ENCODE peak calls at places on chromosomes 4 and X, in nine cellular contexts. One of them, this sample, is unnamed.

GRCh38 chrX:119475389-119476101 is 7.3 kb downstream of the SLC25A5 start:
- DNase-seq in C1 segment of cervical spinal cord: no peak
- DNase-seq in right lobe of liver: no peak
- DNase-seq in stimulated activated CD4-positive, alpha-beta T cell treated with anti-CD3 and anti-CD28 coated beads, Interleukin-2, amount 100 ng/mL, for 4 hours: no peak
- DNase-seq in GM23248: peak; percentile 72
- DNase-seq in activated CD4-positive, CD25-positive, alpha-beta regulatory T cell: no peak
- DNase-seq in activated CD4-positive, alpha-beta T cell treated with anti-CD3 and anti-CD28 coated beads for 48 hours: no peak
- DNase-seq in effector memory CD8-positive, alpha-beta T cell: no peak
- DNase-seq in uterus: no peak
- DNase-seq in this sample: no peak

GRCh38 chr4:14225683-14226207 is 598.2 kb upstream of the BOD1L1 start:
- DNase-seq in uterus: no peak
- DNase-seq in effector memory CD8-positive, alpha-beta T cell: no peak
- DNase-seq in activated CD4-positive, CD25-positive, alpha-beta regulatory T cell: no peak
- DNase-seq in activated CD4-positive, alpha-beta T cell treated with anti-CD3 and anti-CD28 coated beads for 48 hours: no peak
- DNase-seq in GM23248: no peak
- DNase-seq in right lobe of liver: no peak
- DNase-seq in C1 segment of cervical spinal cord: no peak
- DNase-seq in stimulated activated CD4-positive, alpha-beta T cell treated with anti-CD3 and anti-CD28 coated beads, Interleukin-2, amount 100 ng/mL, for 4 hours: no peak
- DNase-seq in this sample: no peak

GRCh38 chr4:5471691-5472090 is 236.7 kb downstream of the EVC2 start:
- DNase-seq in GM23248: no peak
- DNase-seq in activated CD4-positive, alpha-beta T cell treated with anti-CD3 and anti-CD28 coated beads for 48 hours: no peak
- DNase-seq in right lobe of liver: no peak
- DNase-seq in C1 segment of cervical spinal cord: no peak
- DNase-seq in stimulated activated CD4-positive, alpha-beta T cell treated with anti-CD3 and anti-CD28 coated beads, Interleukin-2, amount 100 ng/mL, for 4 hours: no peak
- DNase-seq in effector memory CD8-positive, alpha-beta T cell: no peak
- DNase-seq in activated CD4-positive, CD25-positive, alpha-beta regulatory T cell: no peak
- DNase-seq in uterus: no peak
- DNase-seq in this sample: peak; percentile 24

GRCh38 chrX:20393944-20394343 is 127.2 kb upstream of the RPS6KA3 start:
- DNase-seq in uterus: no peak
- DNase-seq in stimulated activated CD4-positive, alpha-beta T cell treated with anti-CD3 and anti-CD28 coated beads, Interleukin-2, amount 100 ng/mL, for 4 hours: no peak
- DNase-seq in activated CD4-positive, CD25-positive, alpha-beta regulatory T cell: no peak
- DNase-seq in GM23248: peak; percentile 34
- DNase-seq in C1 segment of cervical spinal cord: no peak
- DNase-seq in effector memory CD8-positive, alpha-beta T cell: no peak
- DNase-seq in activated CD4-positive, alpha-beta T cell treated with anti-CD3 and anti-CD28 coated beads for 48 hours: no peak
- DNase-seq in right lobe of liver: no peak
- DNase-seq in this sample: no peak

GRCh38 chr4:159871141-159871540 is 768.3 kb downstream of the RAPGEF2 start:
- DNase-seq in GM23248: no peak
- DNase-seq in C1 segment of cervical spinal cord: no peak
- DNase-seq in stimulated activated CD4-positive, alpha-beta T cell treated with anti-CD3 and anti-CD28 coated beads, Interleukin-2, amount 100 ng/mL, for 4 hours: no peak
- DNase-seq in activated CD4-positive, CD25-positive, alpha-beta regulatory T cell: no peak
- DNase-seq in effector memory CD8-positive, alpha-beta T cell: no peak
- DNase-seq in right lobe of liver: no peak
- DNase-seq in uterus: no peak
- DNase-seq in activated CD4-positive, alpha-beta T cell treated with anti-CD3 and anti-CD28 coated beads for 48 hours: no peak
- DNase-seq in this sample: no peak

GRCh38 chr4:152079543-152080293 is 318.9 kb upstream of the GATB start:
- DNase-seq in GM23248: no peak
- DNase-seq in activated CD4-positive, CD25-positive, alpha-beta regulatory T cell: peak; percentile 4
- DNase-seq in activated CD4-positive, alpha-beta T cell treated with anti-CD3 and anti-CD28 coated beads for 48 hours: peak; percentile 42
- DNase-seq in C1 segment of cervical spinal cord: no peak
- DNase-seq in stimulated activated CD4-positive, alpha-beta T cell treated with anti-CD3 and anti-CD28 coated beads, Interleukin-2, amount 100 ng/mL, for 4 hours: no peak
- DNase-seq in right lobe of liver: no peak
- DNase-seq in uterus: no peak
- DNase-seq in effector memory CD8-positive, alpha-beta T cell: peak; percentile 35
- DNase-seq in this sample: no peak

GRCh38 chr4:141132689-141133145 is 552 bp downstream of the RNF150 start:
- DNase-seq in GM23248: peak; percentile 72
- DNase-seq in stimulated activated CD4-positive, alpha-beta T cell treated with anti-CD3 and anti-CD28 coated beads, Interleukin-2, amount 100 ng/mL, for 4 hours: no peak
- DNase-seq in effector memory CD8-positive, alpha-beta T cell: no peak
- DNase-seq in right lobe of liver: peak; percentile 29
- DNase-seq in activated CD4-positive, CD25-positive, alpha-beta regulatory T cell: no peak
- DNase-seq in activated CD4-positive, alpha-beta T cell treated with anti-CD3 and anti-CD28 coated beads for 48 hours: peak; percentile 5
- DNase-seq in C1 segment of cervical spinal cord: peak; percentile 63
- DNase-seq in uterus: peak; percentile 58
- DNase-seq in this sample: no peak

GRCh38 chr4:174317531-174317930 is 33.8 kb downstream of the CEP44 start:
- DNase-seq in C1 segment of cervical spinal cord: no peak
- DNase-seq in effector memory CD8-positive, alpha-beta T cell: no peak
- DNase-seq in right lobe of liver: no peak
- DNase-seq in stimulated activated CD4-positive, alpha-beta T cell treated with anti-CD3 and anti-CD28 coated beads, Interleukin-2, amount 100 ng/mL, for 4 hours: no peak
- DNase-seq in GM23248: peak; percentile 5
- DNase-seq in activated CD4-positive, alpha-beta T cell treated with anti-CD3 and anti-CD28 coated beads for 48 hours: no peak
- DNase-seq in activated CD4-positive, CD25-positive, alpha-beta regulatory T cell: no peak
- DNase-seq in uterus: no peak
- DNase-seq in this sample: no peak

GRCh38 chr4:14897217-14897616 is 105.1 kb upstream of the CPEB2 start:
- DNase-seq in right lobe of liver: no peak
- DNase-seq in GM23248: peak; percentile 12
- DNase-seq in activated CD4-positive, alpha-beta T cell treated with anti-CD3 and anti-CD28 coated beads for 48 hours: no peak
- DNase-seq in stimulated activated CD4-positive, alpha-beta T cell treated with anti-CD3 and anti-CD28 coated beads, Interleukin-2, amount 100 ng/mL, for 4 hours: no peak
- DNase-seq in effector memory CD8-positive, alpha-beta T cell: no peak
- DNase-seq in uterus: no peak
- DNase-seq in C1 segment of cervical spinal cord: no peak
- DNase-seq in activated CD4-positive, CD25-positive, alpha-beta regulatory T cell: no peak
- DNase-seq in this sample: no peak

GRCh38 chr4:106818764-106819163 is 217.3 kb downstream of the DKK2 start:
- DNase-seq in activated CD4-positive, CD25-positive, alpha-beta regulatory T cell: no peak
- DNase-seq in right lobe of liver: no peak
- DNase-seq in GM23248: peak; percentile 18
- DNase-seq in C1 segment of cervical spinal cord: no peak
- DNase-seq in activated CD4-positive, alpha-beta T cell treated with anti-CD3 and anti-CD28 coated beads for 48 hours: no peak
- DNase-seq in uterus: no peak
- DNase-seq in effector memory CD8-positive, alpha-beta T cell: no peak
- DNase-seq in stimulated activated CD4-positive, alpha-beta T cell treated with anti-CD3 and anti-CD28 coated beads, Interleukin-2, amount 100 ng/mL, for 4 hours: no peak
- DNase-seq in this sample: no peak

GRCh38 chrX:41313419-41313818 is 20.5 kb upstream of the DDX3X start:
- DNase-seq in GM23248: peak; percentile 83
- DNase-seq in activated CD4-positive, CD25-positive, alpha-beta regulatory T cell: no peak
- DNase-seq in activated CD4-positive, alpha-beta T cell treated with anti-CD3 and anti-CD28 coated beads for 48 hours: no peak
- DNase-seq in C1 segment of cervical spinal cord: no peak
- DNase-seq in stimulated activated CD4-positive, alpha-beta T cell treated with anti-CD3 and anti-CD28 coated beads, Interleukin-2, amount 100 ng/mL, for 4 hours: no peak
- DNase-seq in effector memory CD8-positive, alpha-beta T cell: no peak
- DNase-seq in uterus: no peak
- DNase-seq in right lobe of liver: no peak
- DNase-seq in this sample: no peak

GRCh38 chr4:125703443-125703842 is 388.7 kb downstream of the FAT4 start:
- DNase-seq in effector memory CD8-positive, alpha-beta T cell: no peak
- DNase-seq in GM23248: peak; percentile 62
- DNase-seq in uterus: no peak
- DNase-seq in stimulated activated CD4-positive, alpha-beta T cell treated with anti-CD3 and anti-CD28 coated beads, Interleukin-2, amount 100 ng/mL, for 4 hours: no peak
- DNase-seq in right lobe of liver: no peak
- DNase-seq in C1 segment of cervical spinal cord: no peak
- DNase-seq in activated CD4-positive, CD25-positive, alpha-beta regulatory T cell: no peak
- DNase-seq in activated CD4-positive, alpha-beta T cell treated with anti-CD3 and anti-CD28 coated beads for 48 hours: no peak
- DNase-seq in this sample: no peak

GRCh38 chr4:166042510-166043055 is 169.5 kb downstream of the TLL1 start:
- DNase-seq in right lobe of liver: no peak
- DNase-seq in activated CD4-positive, alpha-beta T cell treated with anti-CD3 and anti-CD28 coated beads for 48 hours: no peak
- DNase-seq in C1 segment of cervical spinal cord: no peak
- DNase-seq in stimulated activated CD4-positive, alpha-beta T cell treated with anti-CD3 and anti-CD28 coated beads, Interleukin-2, amount 100 ng/mL, for 4 hours: no peak
- DNase-seq in GM23248: no peak
- DNase-seq in activated CD4-positive, CD25-positive, alpha-beta regulatory T cell: no peak
- DNase-seq in uterus: no peak
- DNase-seq in effector memory CD8-positive, alpha-beta T cell: no peak
- DNase-seq in this sample: no peak

GRCh38 chrX:12080265-12080664 is 58.0 kb upstream of the FRMPD4 start:
- DNase-seq in activated CD4-positive, alpha-beta T cell treated with anti-CD3 and anti-CD28 coated beads for 48 hours: no peak
- DNase-seq in C1 segment of cervical spinal cord: no peak
- DNase-seq in uterus: no peak
- DNase-seq in GM23248: peak; percentile 25
- DNase-seq in stimulated activated CD4-positive, alpha-beta T cell treated with anti-CD3 and anti-CD28 coated beads, Interleukin-2, amount 100 ng/mL, for 4 hours: no peak
- DNase-seq in right lobe of liver: no peak
- DNase-seq in activated CD4-positive, CD25-positive, alpha-beta regulatory T cell: no peak
- DNase-seq in effector memory CD8-positive, alpha-beta T cell: no peak
- DNase-seq in this sample: no peak

GRCh38 chr4:106707776-106708603 is 328.1 kb downstream of the DKK2 start:
- DNase-seq in effector memory CD8-positive, alpha-beta T cell: no peak
- DNase-seq in C1 segment of cervical spinal cord: no peak
- DNase-seq in right lobe of liver: no peak
- DNase-seq in activated CD4-positive, alpha-beta T cell treated with anti-CD3 and anti-CD28 coated beads for 48 hours: no peak
- DNase-seq in GM23248: peak; percentile 81
- DNase-seq in stimulated activated CD4-positive, alpha-beta T cell treated with anti-CD3 and anti-CD28 coated beads, Interleukin-2, amount 100 ng/mL, for 4 hours: no peak
- DNase-seq in activated CD4-positive, CD25-positive, alpha-beta regulatory T cell: no peak
- DNase-seq in uterus: no peak
- DNase-seq in this sample: no peak

GRCh38 chrX:9456250-9457074 is 8.4 kb upstream of the TBL1X start:
- DNase-seq in right lobe of liver: no peak
- DNase-seq in activated CD4-positive, alpha-beta T cell treated with anti-CD3 and anti-CD28 coated beads for 48 hours: peak; percentile 34
- DNase-seq in effector memory CD8-positive, alpha-beta T cell: peak; percentile 13
- DNase-seq in activated CD4-positive, CD25-positive, alpha-beta regulatory T cell: no peak
- DNase-seq in GM23248: no peak
- DNase-seq in C1 segment of cervical spinal cord: no peak
- DNase-seq in stimulated activated CD4-positive, alpha-beta T cell treated with anti-CD3 and anti-CD28 coated beads, Interleukin-2, amount 100 ng/mL, for 4 hours: peak; percentile 10
- DNase-seq in uterus: no peak
- DNase-seq in this sample: no peak

GRCh38 chrX:69109036-69109663 is 56.1 kb downstream of the PJA1 start:
- DNase-seq in right lobe of liver: no peak
- DNase-seq in stimulated activated CD4-positive, alpha-beta T cell treated with anti-CD3 and anti-CD28 coated beads, Interleukin-2, amount 100 ng/mL, for 4 hours: no peak
- DNase-seq in GM23248: no peak
- DNase-seq in effector memory CD8-positive, alpha-beta T cell: no peak
- DNase-seq in activated CD4-positive, CD25-positive, alpha-beta regulatory T cell: no peak
- DNase-seq in C1 segment of cervical spinal cord: no peak
- DNase-seq in activated CD4-positive, alpha-beta T cell treated with anti-CD3 and anti-CD28 coated beads for 48 hours: no peak
- DNase-seq in uterus: no peak
- DNase-seq in this sample: no peak

GRCh38 chrX:109660756-109661155 is 35.8 kb upstream of the KCNE5 start:
- DNase-seq in stimulated activated CD4-positive, alpha-beta T cell treated with anti-CD3 and anti-CD28 coated beads, Interleukin-2, amount 100 ng/mL, for 4 hours: no peak
- DNase-seq in activated CD4-positive, alpha-beta T cell treated with anti-CD3 and anti-CD28 coated beads for 48 hours: no peak
- DNase-seq in effector memory CD8-positive, alpha-beta T cell: no peak
- DNase-seq in GM23248: no peak
- DNase-seq in activated CD4-positive, CD25-positive, alpha-beta regulatory T cell: no peak
- DNase-seq in C1 segment of cervical spinal cord: no peak
- DNase-seq in uterus: no peak
- DNase-seq in right lobe of liver: no peak
- DNase-seq in this sample: no peak

GRCh38 chr4:139815646-139816601 is 150.3 kb downstream of the MGST2 start:
- DNase-seq in stimulated activated CD4-positive, alpha-beta T cell treated with anti-CD3 and anti-CD28 coated beads, Interleukin-2, amount 100 ng/mL, for 4 hours: no peak
- DNase-seq in uterus: peak; percentile 73
- DNase-seq in GM23248: peak; percentile 94
- DNase-seq in activated CD4-positive, alpha-beta T cell treated with anti-CD3 and anti-CD28 coated beads for 48 hours: peak; percentile 6
- DNase-seq in C1 segment of cervical spinal cord: peak; percentile 23
- DNase-seq in right lobe of liver: no peak
- DNase-seq in activated CD4-positive, CD25-positive, alpha-beta regulatory T cell: no peak
- DNase-seq in effector memory CD8-positive, alpha-beta T cell: no peak
- DNase-seq in this sample: no peak

GRCh38 chr4:79609853-79610252 is 201.8 kb upstream of the GK2 start:
- DNase-seq in GM23248: no peak
- DNase-seq in effector memory CD8-positive, alpha-beta T cell: no peak
- DNase-seq in C1 segment of cervical spinal cord: no peak
- DNase-seq in right lobe of liver: no peak
- DNase-seq in activated CD4-positive, alpha-beta T cell treated with anti-CD3 and anti-CD28 coated beads for 48 hours: no peak
- DNase-seq in stimulated activated CD4-positive, alpha-beta T cell treated with anti-CD3 and anti-CD28 coated beads, Interleukin-2, amount 100 ng/mL, for 4 hours: no peak
- DNase-seq in activated CD4-positive, CD25-positive, alpha-beta regulatory T cell: no peak
- DNase-seq in uterus: no peak
- DNase-seq in this sample: no peak

GRCh38 chrX:119008122-119008744 is 33.8 kb downstream of the LONRF3 start:
- DNase-seq in C1 segment of cervical spinal cord: peak; percentile 4
- DNase-seq in effector memory CD8-positive, alpha-beta T cell: peak; percentile 1
- DNase-seq in GM23248: peak; percentile 46
- DNase-seq in uterus: peak; percentile 20
- DNase-seq in stimulated activated CD4-positive, alpha-beta T cell treated with anti-CD3 and anti-CD28 coated beads, Interleukin-2, amount 100 ng/mL, for 4 hours: no peak
- DNase-seq in activated CD4-positive, alpha-beta T cell treated with anti-CD3 and anti-CD28 coated beads for 48 hours: peak; percentile 45
- DNase-seq in right lobe of liver: peak; percentile 28
- DNase-seq in activated CD4-positive, CD25-positive, alpha-beta regulatory T cell: peak; percentile 1
- DNase-seq in this sample: no peak

GRCh38 chr4:110663738-110664444 is 41.0 kb upstream of the PITX2 start:
- DNase-seq in uterus: no peak
- DNase-seq in activated CD4-positive, alpha-beta T cell treated with anti-CD3 and anti-CD28 coated beads for 48 hours: no peak
- DNase-seq in effector memory CD8-positive, alpha-beta T cell: no peak
- DNase-seq in activated CD4-positive, CD25-positive, alpha-beta regulatory T cell: no peak
- DNase-seq in C1 segment of cervical spinal cord: no peak
- DNase-seq in right lobe of liver: no peak
- DNase-seq in stimulated activated CD4-positive, alpha-beta T cell treated with anti-CD3 and anti-CD28 coated beads, Interleukin-2, amount 100 ng/mL, for 4 hours: no peak
- DNase-seq in GM23248: peak; percentile 81
- DNase-seq in this sample: no peak

GRCh38 chrX:71809886-71810285 is 46.7 kb downstream of the CXorf49B start:
- DNase-seq in GM23248: peak; percentile 2
- DNase-seq in activated CD4-positive, alpha-beta T cell treated with anti-CD3 and anti-CD28 coated beads for 48 hours: no peak
- DNase-seq in effector memory CD8-positive, alpha-beta T cell: no peak
- DNase-seq in activated CD4-positive, CD25-positive, alpha-beta regulatory T cell: no peak
- DNase-seq in stimulated activated CD4-positive, alpha-beta T cell treated with anti-CD3 and anti-CD28 coated beads, Interleukin-2, amount 100 ng/mL, for 4 hours: no peak
- DNase-seq in uterus: no peak
- DNase-seq in C1 segment of cervical spinal cord: no peak
- DNase-seq in right lobe of liver: no peak
- DNase-seq in this sample: no peak

GRCh38 chr4:171169396-171169795 is 643.8 kb upstream of the GALNTL6 start:
- DNase-seq in uterus: no peak
- DNase-seq in effector memory CD8-positive, alpha-beta T cell: no peak
- DNase-seq in activated CD4-positive, alpha-beta T cell treated with anti-CD3 and anti-CD28 coated beads for 48 hours: no peak
- DNase-seq in stimulated activated CD4-positive, alpha-beta T cell treated with anti-CD3 and anti-CD28 coated beads, Interleukin-2, amount 100 ng/mL, for 4 hours: no peak
- DNase-seq in C1 segment of cervical spinal cord: no peak
- DNase-seq in activated CD4-positive, CD25-positive, alpha-beta regulatory T cell: no peak
- DNase-seq in right lobe of liver: no peak
- DNase-seq in GM23248: no peak
- DNase-seq in this sample: no peak

This sample was measured in tibial artery.